ENCODE peak calls at places on chromosomes 12 and 14, in ten cellular contexts. U is HFF-Myc, T is ovary, P is epithelial cell of esophagus, G is AG09309, X is esophagus squamous epithelium, C is choroid plexus epithelial cell, Q is transverse colon, B is NB4, O is neural progenitor cell. W is an unnamed sample.

GRCh38 chr12:31923063-31923412 is 36.2 kb upstream of the RESF1 start:
- DNase-seq in G (no peak), Q (no peak), X (no peak), O (no peak), C (no peak), P (no peak), T (no peak), B (no peak), U (no peak), W (no peak)

GRCh38 chr14:87397499-87397898 is 595.5 kb downstream of the GALC start:
- DNase-seq in U (no peak), T (no peak), X (no peak), O (no peak), P (no peak), G (no peak), C (no peak), B (no peak), Q (no peak), W (no peak)

GRCh38 chr12:15693233-15693911 is 95.8 kb downstream of the EPS8 start:
- DNase-seq in C (peak), O (no peak), B (no peak), U (no peak), G (peak), X (no peak), Q (no peak), P (peak), T (no peak), W (no peak)

GRCh38 chr14:35231207-35231755 is 60.9 kb upstream of the PSMA6 start:
- DNase-seq in T (no peak), G (no peak), X (no peak), Q (no peak), C (no peak), U (no peak), O (no peak), P (no peak), B (no peak), W (no peak)

GRCh38 chr14:55373784-55374725 is 37.6 kb downstream of the ATG14 start:
- DNase-seq in T (no peak), O (no peak), P (peak), Q (no peak), C (peak), B (peak), U (no peak), G (no peak), X (no peak), W (peak)

GRCh38 chr12:50542448-50542847 is 37.7 kb downstream of the DIP2B start:
- DNase-seq in B (no peak), Q (no peak), X (no peak), U (no peak), O (no peak), P (peak), G (no peak), T (no peak), C (peak), W (no peak)

GRCh38 chr12:80634903-80635302 is 72.5 kb upstream of the MYF6 start:
- DNase-seq in U (no peak), Q (no peak), B (no peak), C (no peak), G (no peak), O (peak), P (no peak), X (no peak), T (no peak), W (no peak)

GRCh38 chr14:103702497-103703432 is 12.5 kb downstream of the XRCC3 start:
- DNase-seq in X (no peak), U (no peak), C (no peak), T (no peak), G (no peak), O (no peak), Q (no peak), B (no peak), P (no peak), W (no peak)

GRCh38 chr12:51183816-51184215 is 10.9 kb upstream of the TFCP2 start:
- DNase-seq in U (peak), B (no peak), O (no peak), Q (peak), G (no peak), T (no peak), X (no peak), P (no peak), C (peak), W (no peak)

GRCh38 chr12:64157110-64157509 is 65.0 kb downstream of the KICS2 start:
- DNase-seq in X (no peak), Q (no peak), G (no peak), O (no peak), P (no peak), T (no peak), B (no peak), U (no peak), C (no peak), W (no peak)

GRCh38 chr14:55532645-55533309 is 47.2 kb upstream of the KTN1 start:
- DNase-seq in U (no peak), P (no peak), C (no peak), T (no peak), X (no peak), Q (no peak), B (no peak), G (no peak), O (peak), W (no peak)

GRCh38 chr12:89525002-89525823 is 617 bp upstream of the GALNT4 start:
- DNase-seq in U (no peak), C (peak), Q (peak), B (peak), X (no peak), O (peak), T (peak), G (no peak), P (peak), W (no peak)

GRCh38 chr14:100193417-100194357 is 34.2 kb upstream of the DEGS2 start:
- DNase-seq in C (no peak), T (peak), G (no peak), P (no peak), B (peak), U (no peak), Q (no peak), O (peak), X (no peak), W (no peak)

GRCh38 chr12:109734219-109735000 is 20.8 kb downstream of the FAM222A start:
- DNase-seq in P (peak), T (peak), X (no peak), B (no peak), O (peak), U (no peak), G (no peak), Q (peak), C (peak), W (no peak)

GRCh38 chr14:52711666-52712065 is 4.7 kb downstream of the PSMC6 start:
- DNase-seq in C (peak), O (no peak), G (no peak), U (no peak), Q (no peak), X (no peak), T (no peak), P (no peak), B (no peak), W (no peak)

GRCh38 chr12:125162489-125163028 is 97.3 kb downstream of the AACS start:
- DNase-seq in P (no peak), T (no peak), O (no peak), G (no peak), C (no peak), U (no peak), B (no peak), X (no peak), Q (no peak), W (no peak)

GRCh38 chr12:43786899-43787693 is 19.0 kb downstream of the TWF1 start:
- DNase-seq in O (no peak), P (no peak), X (no peak), Q (no peak), G (no peak), T (no peak), B (no peak), C (peak), U (no peak), W (no peak)

GRCh38 chr12:63808631-63809030 is 28.9 kb downstream of the RXYLT1 start:
- DNase-seq in T (no peak), P (no peak), G (no peak), U (no peak), B (no peak), O (no peak), C (peak), Q (no peak), X (no peak), W (no peak)

GRCh38 chr14:73727181-73727580 is 13.0 kb upstream of the PNMA1 start:
- DNase-seq in C (no peak), G (no peak), U (no peak), X (no peak), Q (no peak), O (no peak), T (no peak), B (no peak), P (no peak), W (no peak)

GRCh38 chr12:52005903-52006703 is 643 bp upstream of the TAMALIN start:
- DNase-seq in G (no peak), P (no peak), O (peak), U (no peak), B (peak), C (no peak), X (no peak), T (no peak), Q (peak), W (no peak)

GRCh38 chr12:12592930-12593329 is 18.7 kb upstream of the CREBL2 start:
- DNase-seq in X (no peak), C (peak), B (no peak), Q (no peak), G (no peak), P (no peak), U (no peak), O (no peak), T (no peak), W (no peak)

GRCh38 chr12:46268349-46268616 is 560 bp downstream of the SLC38A1 start:
- DNase-seq in O (no peak), G (no peak), T (no peak), U (no peak), C (peak), B (no peak), P (peak), Q (no peak), X (no peak), W (no peak)

GRCh38 chr12:94615284-94616216 is 34.8 kb downstream of the TMCC3 start:
- DNase-seq in O (no peak), P (peak), Q (peak), X (no peak), B (no peak), T (no peak), C (peak), U (no peak), G (no peak), W (no peak)

GRCh38 chr12:76586764-76587395 is 27.3 kb upstream of the OSBPL8 start:
- DNase-seq in Q (peak), B (peak), O (peak), C (peak), U (no peak), G (no peak), X (no peak), T (no peak), P (peak), W (peak)

GRCh38 chr12:10153271-10154144 is 18.4 kb downstream of the OLR1 start:
- DNase-seq in X (no peak), B (peak), C (peak), O (peak), U (peak), G (peak), P (peak), T (peak), Q (peak), W (peak)

GRCh38 chr12:76694369-76694768 is 69.5 kb upstream of the ZDHHC17 start:
- DNase-seq in U (no peak), G (no peak), X (no peak), C (no peak), O (no peak), T (no peak), Q (no peak), B (no peak), P (no peak), W (no peak)

GRCh38 chr12:41206298-41206697 is 18.2 kb downstream of the PDZRN4 start:
- DNase-seq in U (no peak), C (no peak), X (no peak), P (no peak), B (no peak), G (no peak), O (no peak), T (no peak), Q (no peak), W (no peak)

GRCh38 chr14:44162197-44162596 is 344.9 kb downstream of the FSCB start:
- DNase-seq in T (no peak), X (no peak), Q (peak), O (no peak), U (no peak), G (no peak), C (no peak), B (peak), P (no peak), W (no peak)

GRCh38 chr12:1583421-1584078 is 10.8 kb downstream of the FBXL14 start:
- DNase-seq in T (peak), Q (peak), P (peak), X (no peak), O (peak), U (peak), B (peak), G (no peak), C (peak), W (peak)

GRCh38 chr14:91835197-91835919 is 32.0 kb downstream of the TC2N start:
- DNase-seq in U (no peak), T (no peak), Q (peak), C (no peak), B (no peak), P (peak), X (no peak), O (no peak), G (no peak), W (no peak)

GRCh38 chr14:101234588-101234937 is 326.7 kb upstream of the DIO3 start:
- DNase-seq in T (no peak), G (no peak), C (no peak), P (no peak), Q (no peak), X (no peak), B (no peak), O (no peak), U (no peak), W (no peak)

GRCh38 chr14:96631030-96631429 is 128.8 kb downstream of the PAPOLA start:
- DNase-seq in X (no peak), O (no peak), B (no peak), C (no peak), G (no peak), U (no peak), P (no peak), Q (peak), T (no peak), W (no peak)

GRCh38 chr14:58898655-58899316 is 261.0 kb downstream of the DACT1 start:
- DNase-seq in O (no peak), C (peak), T (no peak), Q (no peak), U (peak), G (peak), B (no peak), X (no peak), P (peak), W (peak)

GRCh38 chr12:99444859-99445316 is 202.7 kb upstream of the GARIN6 start:
- DNase-seq in Q (no peak), O (no peak), T (no peak), X (no peak), U (no peak), B (no peak), P (no peak), C (no peak), G (peak), W (no peak)

GRCh38 chr12:114858388-114859146 is 174.6 kb upstream of the TBX3 start:
- DNase-seq in G (no peak), P (peak), C (no peak), B (no peak), Q (peak), X (no peak), U (no peak), T (no peak), O (no peak), W (no peak)
- TF ChIP-seq CTCF in G (peak), P (peak), C (peak), B (no peak), Q (peak), X (no peak), U (peak), T (no peak), O (peak), W (peak)

GRCh38 chr14:33949051-33950037 is 1.5 kb downstream of the EGLN3 start:
- DNase-seq in B (no peak), P (no peak), U (no peak), G (no peak), X (no peak), O (no peak), T (no peak), Q (no peak), C (no peak), W (no peak)
- H3K4me3 ChIP-seq in B (no peak), P (peak), U (peak), G (no peak), X (peak), O (peak), T (peak), Q (peak), C (no peak), W (peak)

GRCh38 chr14:81931828-81932227 is 398.2 kb upstream of the SEL1L start:
- DNase-seq in P (no peak), C (no peak), B (no peak), T (no peak), G (no peak), U (no peak), Q (no peak), X (no peak), O (no peak), W (no peak)

GRCh38 chr14:81927069-81927468 is 393.4 kb upstream of the SEL1L start:
- DNase-seq in Q (no peak), P (no peak), B (peak), C (no peak), T (no peak), G (no peak), O (peak), X (no peak), U (no peak), W (no peak)
- TF ChIP-seq CTCF in Q (no peak), P (no peak), B (peak), C (no peak), T (no peak), G (no peak), O (peak), X (no peak), U (no peak), W (no peak)

DNA sequence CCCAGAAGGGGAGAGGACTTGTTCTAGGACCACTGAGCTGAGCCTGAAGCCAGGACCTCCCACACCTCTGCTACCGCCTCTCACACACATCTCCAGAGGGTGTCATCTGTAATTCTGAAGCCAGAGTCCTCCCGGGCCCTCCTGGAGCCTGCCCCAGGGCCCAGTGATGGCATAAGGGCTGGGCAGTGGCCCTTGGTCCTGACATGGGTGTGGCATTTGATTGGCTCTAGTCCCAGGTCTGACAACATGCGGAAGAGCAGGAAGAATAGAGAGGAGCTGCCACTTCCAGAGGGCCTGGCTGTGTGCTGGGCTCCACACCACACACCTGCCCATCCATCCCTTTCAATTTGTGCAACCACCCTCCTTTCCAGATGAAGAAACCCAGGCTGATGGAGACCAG is 144.3 kb upstream of the GSC start:
- DNase-seq in O (no peak), Q (peak), C (no peak), G (no peak), P (no peak), T (no peak), B (no peak), X (no peak), U (no peak), W (no peak)
- H3K4me3 ChIP-seq in O (no peak), Q (no peak), C (no peak), G (no peak), P (no peak), T (no peak), B (no peak), X (no peak), U (no peak), W (no peak)

DNA sequence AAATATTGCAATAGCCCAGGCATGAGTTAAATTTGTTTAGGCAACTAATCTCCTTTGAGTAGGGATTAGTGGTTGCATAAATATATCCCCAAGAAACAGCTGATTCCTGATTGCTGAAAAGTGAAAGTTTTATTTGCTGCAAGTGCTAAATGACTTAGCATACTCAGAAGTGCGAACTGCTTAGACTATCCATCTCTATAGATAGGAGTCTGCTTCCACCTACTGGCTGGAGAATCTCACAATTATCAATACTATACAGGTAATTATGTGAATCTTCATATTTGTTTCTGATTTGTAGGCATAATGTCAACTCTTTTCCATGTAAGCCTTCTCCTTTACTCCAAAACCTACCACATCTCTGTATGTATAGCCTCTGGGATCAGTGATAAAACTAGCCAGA is 11.9 kb upstream of the SLCO1B3 start:
- DNase-seq in O (peak), T (no peak), B (peak), P (peak), X (no peak), U (no peak), C (peak), Q (no peak), G (no peak), W (peak)
- TF ChIP-seq CTCF in O (peak), T (no peak), B (peak), P (peak), X (peak), U (no peak), C (peak), Q (peak), G (peak), W (peak)

GRCh38 chr14:88614218-88614907 is 51.5 kb downstream of the ZC3H14 start:
- DNase-seq in T (no peak), G (peak), Q (no peak), X (no peak), C (peak), O (no peak), U (no peak), P (peak), B (no peak), W (peak)
- H3K4me3 ChIP-seq in T (no peak), G (no peak), Q (no peak), X (no peak), C (no peak), O (no peak), U (no peak), P (no peak), B (no peak), W (no peak)

GRCh38 chr14:64038857-64039542 is 186.2 kb downstream of the SYNE2 start:
- DNase-seq in T (no peak), Q (no peak), O (no peak), B (no peak), U (no peak), C (peak), P (no peak), G (peak), X (no peak), W (no peak)

GRCh38 chr14:64045091-64045490 is 192.3 kb downstream of the SYNE2 start:
- DNase-seq in U (no peak), X (no peak), C (no peak), P (no peak), T (no peak), Q (no peak), O (no peak), G (no peak), B (no peak), W (no peak)

GRCh38 chr14:64035143-64035542 is 182.3 kb downstream of the SYNE2 start:
- DNase-seq in Q (no peak), U (no peak), T (no peak), X (no peak), O (no peak), C (peak), B (no peak), P (no peak), G (peak), W (peak)

GRCh38 chr14:64040044-64040443 is 187.2 kb downstream of the SYNE2 start:
- DNase-seq in G (peak), U (no peak), B (no peak), P (peak), T (no peak), X (no peak), C (peak), O (no peak), Q (no peak), W (no peak)
- TF ChIP-seq CTCF in G (peak), U (peak), B (no peak), P (peak), T (peak), X (no peak), C (peak), O (peak), Q (no peak), W (no peak)

W was measured in astrocyte of the cerebellum.